ENCODE peak calls at places on chromosomes 5 and 9, in ten cellular contexts. One of them, this sample, is unnamed.

GRCh38 chr9:17837931-17838330 is 259.1 kb downstream of the SH3GL2 start:
- DNase-seq in OCI-LY7: no peak
- DNase-seq in lower lobe of right lung: no peak
- DNase-seq in aorta: no peak
- DNase-seq in right atrium auricular region: no peak
- DNase-seq in mesendoderm: peak; percentile 79
- DNase-seq in CD4-positive, alpha-beta memory T cell: no peak
- DNase-seq in heart right ventricle: no peak
- DNase-seq in fibroblast of lung: no peak
- DNase-seq in PC-3: peak; percentile 18
- DNase-seq in this sample: no peak

GRCh38 chr5:114319821-114320220 is 42.0 kb upstream of the KCNN2 start:
- DNase-seq in OCI-LY7: no peak
- DNase-seq in lower lobe of right lung: no peak
- DNase-seq in aorta: no peak
- DNase-seq in right atrium auricular region: no peak
- DNase-seq in mesendoderm: no peak
- DNase-seq in CD4-positive, alpha-beta memory T cell: no peak
- DNase-seq in heart right ventricle: no peak
- DNase-seq in fibroblast of lung: no peak
- DNase-seq in PC-3: no peak
- DNase-seq in this sample: no peak

GRCh38 chr5:105885266-105885665 is 1785.5 kb downstream of the EFNA5 start:
- DNase-seq in OCI-LY7: no peak
- DNase-seq in lower lobe of right lung: no peak
- DNase-seq in aorta: no peak
- DNase-seq in right atrium auricular region: no peak
- DNase-seq in mesendoderm: peak; percentile 50
- DNase-seq in CD4-positive, alpha-beta memory T cell: no peak
- DNase-seq in heart right ventricle: no peak
- DNase-seq in fibroblast of lung: peak; percentile 31
- DNase-seq in PC-3: peak; percentile 38
- DNase-seq in this sample: no peak

GRCh38 chr9:78769684-78770083 is 472.8 kb downstream of the PSAT1 start:
- DNase-seq in OCI-LY7: no peak
- DNase-seq in lower lobe of right lung: no peak
- DNase-seq in aorta: no peak
- DNase-seq in right atrium auricular region: no peak
- DNase-seq in mesendoderm: no peak
- DNase-seq in CD4-positive, alpha-beta memory T cell: no peak
- DNase-seq in heart right ventricle: no peak
- DNase-seq in fibroblast of lung: no peak
- DNase-seq in PC-3: no peak
- DNase-seq in this sample: no peak

GRCh38 chr5:68478306-68479091 is 262.9 kb downstream of the PIK3R1 start:
- DNase-seq in OCI-LY7: no peak
- DNase-seq in lower lobe of right lung: no peak
- DNase-seq in aorta: no peak
- DNase-seq in right atrium auricular region: no peak
- DNase-seq in mesendoderm: no peak
- DNase-seq in CD4-positive, alpha-beta memory T cell: no peak
- DNase-seq in heart right ventricle: no peak
- DNase-seq in fibroblast of lung: peak; percentile 62
- DNase-seq in PC-3: no peak
- DNase-seq in this sample: no peak

GRCh38 chr9:133895335-133895734 is 96.8 kb downstream of the VAV2 start:
- DNase-seq in OCI-LY7: no peak
- DNase-seq in lower lobe of right lung: no peak
- DNase-seq in aorta: no peak
- DNase-seq in right atrium auricular region: no peak
- DNase-seq in mesendoderm: no peak
- DNase-seq in CD4-positive, alpha-beta memory T cell: no peak
- DNase-seq in heart right ventricle: no peak
- DNase-seq in fibroblast of lung: no peak
- DNase-seq in PC-3: no peak
- DNase-seq in this sample: no peak

GRCh38 chr9:95157491-95158151 is 159.9 kb downstream of the FANCC start:
- DNase-seq in OCI-LY7: no peak
- DNase-seq in lower lobe of right lung: no peak
- DNase-seq in aorta: no peak
- DNase-seq in right atrium auricular region: peak; percentile 78
- DNase-seq in mesendoderm: no peak
- DNase-seq in CD4-positive, alpha-beta memory T cell: no peak
- DNase-seq in heart right ventricle: peak; percentile 74
- DNase-seq in fibroblast of lung: peak; percentile 92
- DNase-seq in PC-3: peak; percentile 15
- DNase-seq in this sample: peak; percentile 85

GRCh38 chr5:157280927-157281326 is 15.0 kb downstream of the CYFIP2 start:
- DNase-seq in OCI-LY7: no peak
- DNase-seq in lower lobe of right lung: no peak
- DNase-seq in aorta: no peak
- DNase-seq in right atrium auricular region: no peak
- DNase-seq in mesendoderm: no peak
- DNase-seq in CD4-positive, alpha-beta memory T cell: no peak
- DNase-seq in heart right ventricle: no peak
- DNase-seq in fibroblast of lung: peak; percentile 65
- DNase-seq in PC-3: no peak
- DNase-seq in this sample: peak; percentile 22

GRCh38 chr5:14428302-14429081 is 153.1 kb upstream of the OTULINL start:
- DNase-seq in OCI-LY7: no peak
- DNase-seq in lower lobe of right lung: no peak
- DNase-seq in aorta: no peak
- DNase-seq in right atrium auricular region: no peak
- DNase-seq in mesendoderm: peak; percentile 35
- DNase-seq in CD4-positive, alpha-beta memory T cell: no peak
- DNase-seq in heart right ventricle: no peak
- DNase-seq in fibroblast of lung: peak; percentile 80
- DNase-seq in PC-3: peak; percentile 60
- DNase-seq in this sample: peak; percentile 64

GRCh38 chr9:112203536-112203935 is 28.4 kb upstream of the SUSD1 start:
- DNase-seq in OCI-LY7: no peak
- DNase-seq in lower lobe of right lung: no peak
- DNase-seq in aorta: no peak
- DNase-seq in right atrium auricular region: no peak
- DNase-seq in mesendoderm: no peak
- DNase-seq in CD4-positive, alpha-beta memory T cell: no peak
- DNase-seq in heart right ventricle: no peak
- DNase-seq in fibroblast of lung: peak; percentile 77
- DNase-seq in PC-3: peak; percentile 33
- DNase-seq in this sample: peak; percentile 22

GRCh38 chr5:113162770-113163169 is 186.2 kb downstream of the DCP2 start:
- DNase-seq in OCI-LY7: no peak
- DNase-seq in lower lobe of right lung: no peak
- DNase-seq in aorta: no peak
- DNase-seq in right atrium auricular region: no peak
- DNase-seq in mesendoderm: no peak
- DNase-seq in CD4-positive, alpha-beta memory T cell: no peak
- DNase-seq in heart right ventricle: no peak
- DNase-seq in fibroblast of lung: peak; percentile 80
- DNase-seq in PC-3: peak; percentile 45
- DNase-seq in this sample: no peak

GRCh38 chr9:130226112-130226511 is 39.4 kb upstream of the HMCN2 start:
- DNase-seq in OCI-LY7: no peak
- DNase-seq in lower lobe of right lung: peak; percentile 28
- DNase-seq in aorta: peak; percentile 28
- DNase-seq in right atrium auricular region: no peak
- DNase-seq in mesendoderm: no peak
- DNase-seq in CD4-positive, alpha-beta memory T cell: no peak
- DNase-seq in heart right ventricle: no peak
- DNase-seq in fibroblast of lung: no peak
- DNase-seq in PC-3: no peak
- DNase-seq in this sample: no peak

GRCh38 chr5:3200356-3200755 is 395.3 kb upstream of the IRX1 start:
- DNase-seq in OCI-LY7: no peak
- DNase-seq in lower lobe of right lung: no peak
- DNase-seq in aorta: no peak
- DNase-seq in right atrium auricular region: no peak
- DNase-seq in mesendoderm: no peak
- DNase-seq in CD4-positive, alpha-beta memory T cell: no peak
- DNase-seq in heart right ventricle: no peak
- DNase-seq in fibroblast of lung: no peak
- DNase-seq in PC-3: no peak
- DNase-seq in this sample: no peak

GRCh38 chr5:3197237-3197636 is 398.4 kb upstream of the IRX1 start:
- DNase-seq in OCI-LY7: no peak
- DNase-seq in lower lobe of right lung: no peak
- DNase-seq in aorta: no peak
- DNase-seq in right atrium auricular region: no peak
- DNase-seq in mesendoderm: peak; percentile 45
- DNase-seq in CD4-positive, alpha-beta memory T cell: no peak
- DNase-seq in heart right ventricle: no peak
- DNase-seq in fibroblast of lung: no peak
- DNase-seq in PC-3: no peak
- DNase-seq in this sample: no peak

GRCh38 chr5:3199941-3200340 is 395.7 kb upstream of the IRX1 start:
- DNase-seq in OCI-LY7: no peak
- DNase-seq in lower lobe of right lung: no peak
- DNase-seq in aorta: no peak
- DNase-seq in right atrium auricular region: no peak
- DNase-seq in mesendoderm: peak; percentile 21
- DNase-seq in CD4-positive, alpha-beta memory T cell: no peak
- DNase-seq in heart right ventricle: no peak
- DNase-seq in fibroblast of lung: no peak
- DNase-seq in PC-3: no peak
- DNase-seq in this sample: no peak

GRCh38 chr5:3195991-3196390 is 399.6 kb upstream of the IRX1 start:
- DNase-seq in OCI-LY7: no peak
- DNase-seq in lower lobe of right lung: no peak
- DNase-seq in aorta: no peak
- DNase-seq in right atrium auricular region: no peak
- DNase-seq in mesendoderm: peak; percentile 63
- DNase-seq in CD4-positive, alpha-beta memory T cell: no peak
- DNase-seq in heart right ventricle: no peak
- DNase-seq in fibroblast of lung: no peak
- DNase-seq in PC-3: no peak
- DNase-seq in this sample: no peak

DNA sequence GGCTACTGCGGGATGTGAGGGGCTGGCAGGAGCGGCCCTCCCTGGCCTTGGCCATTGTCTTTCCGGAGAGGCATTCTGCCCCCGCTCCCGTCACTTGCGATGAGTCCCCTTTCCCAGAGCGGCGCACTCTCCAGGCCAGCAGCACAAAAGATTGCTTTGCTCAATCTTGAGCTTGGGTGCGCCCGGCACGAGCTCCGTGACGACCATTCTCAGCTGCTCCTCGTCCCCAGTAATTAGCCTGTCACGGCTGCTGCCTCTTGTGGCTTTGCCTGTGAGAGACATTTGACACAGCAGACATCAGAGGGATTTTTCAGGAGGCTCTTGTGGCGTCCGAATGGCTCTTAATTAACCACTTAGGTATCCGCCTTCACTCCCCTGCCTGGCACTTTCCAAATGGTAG is 397.9 kb upstream of the IRX1 start:
- DNase-seq in OCI-LY7: no peak
- DNase-seq in lower lobe of right lung: no peak
- DNase-seq in aorta: no peak
- DNase-seq in right atrium auricular region: no peak
- DNase-seq in mesendoderm: peak; percentile 80
- DNase-seq in CD4-positive, alpha-beta memory T cell: no peak
- DNase-seq in heart right ventricle: no peak
- DNase-seq in fibroblast of lung: no peak
- DNase-seq in PC-3: no peak
- DNase-seq in this sample: no peak
- H3K4me3 ChIP-seq in OCI-LY7: no peak overlapping the region
- H3K4me3 ChIP-seq in lower lobe of right lung: no peak overlapping the region
- H3K4me3 ChIP-seq in aorta: no peak overlapping the region
- H3K4me3 ChIP-seq in right atrium auricular region: no peak overlapping the region
- H3K4me3 ChIP-seq in mesendoderm: peak overlapping the region; percentile 31
- H3K4me3 ChIP-seq in CD4-positive, alpha-beta memory T cell: no peak overlapping the region
- H3K4me3 ChIP-seq in heart right ventricle: no peak overlapping the region
- H3K4me3 ChIP-seq in fibroblast of lung: no peak overlapping the region
- H3K4me3 ChIP-seq in PC-3: no peak overlapping the region
- H3K4me3 ChIP-seq in this sample: no peak overlapping the region

DNA sequence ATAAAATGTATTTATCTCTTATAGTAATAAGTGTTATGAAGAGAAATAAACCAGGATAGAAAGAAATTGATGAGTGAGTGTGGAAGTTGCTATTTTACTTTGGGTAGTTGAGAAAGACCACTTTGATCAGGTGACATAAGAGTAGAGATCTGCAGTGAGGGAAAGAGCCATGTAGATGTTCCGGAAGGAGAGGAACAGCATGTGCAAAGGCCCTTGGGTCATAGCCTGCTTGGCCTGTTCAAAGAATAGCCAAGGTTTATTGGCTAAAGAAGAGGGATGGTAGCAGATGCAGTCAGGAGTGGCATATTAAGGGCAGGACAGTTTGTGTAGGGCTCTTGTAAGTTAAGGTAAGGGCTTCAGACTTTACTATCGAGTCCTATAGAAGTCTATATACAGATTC is 3.2 kb downstream of the BTF3 start:
- DNase-seq in OCI-LY7: no peak
- DNase-seq in lower lobe of right lung: no peak
- DNase-seq in aorta: no peak
- DNase-seq in right atrium auricular region: no peak
- DNase-seq in mesendoderm: no peak
- DNase-seq in CD4-positive, alpha-beta memory T cell: no peak
- DNase-seq in heart right ventricle: no peak
- DNase-seq in fibroblast of lung: no peak
- DNase-seq in PC-3: no peak
- DNase-seq in this sample: no peak
- H3K36me3 ChIP-seq in OCI-LY7: peaks cover 78% of the 10 kb centered on the region
- H3K36me3 ChIP-seq in lower lobe of right lung: peaks cover 52% of the 10 kb centered on the region
- H3K36me3 ChIP-seq in aorta: peaks cover 10% of the 10 kb centered on the region
- H3K36me3 ChIP-seq in right atrium auricular region: peaks cover 51% of the 10 kb centered on the region
- H3K36me3 ChIP-seq in mesendoderm: peaks cover 4% of the 10 kb centered on the region
- H3K36me3 ChIP-seq in CD4-positive, alpha-beta memory T cell: peaks cover 40% of the 10 kb centered on the region
- H3K36me3 ChIP-seq in heart right ventricle: peaks cover 37% of the 10 kb centered on the region
- H3K36me3 ChIP-seq in fibroblast of lung: peaks cover 11% of the 10 kb centered on the region
- H3K36me3 ChIP-seq in PC-3: peaks cover 60% of the 10 kb centered on the region
- H3K36me3 ChIP-seq in this sample: peaks cover 31% of the 10 kb centered on the region

GRCh38 chr5:93572101-93572772 is 8.8 kb downstream of the NR2F1-AS1 start:
- DNase-seq in OCI-LY7: no peak
- DNase-seq in lower lobe of right lung: no peak
- DNase-seq in aorta: no peak
- DNase-seq in right atrium auricular region: no peak
- DNase-seq in mesendoderm: no peak
- DNase-seq in CD4-positive, alpha-beta memory T cell: no peak
- DNase-seq in heart right ventricle: no peak
- DNase-seq in fibroblast of lung: no peak
- DNase-seq in PC-3: no peak
- DNase-seq in this sample: no peak
- H3K4me3 ChIP-seq in OCI-LY7: no peak overlapping the region
- H3K4me3 ChIP-seq in lower lobe of right lung: no peak overlapping the region
- H3K4me3 ChIP-seq in aorta: no peak overlapping the region
- H3K4me3 ChIP-seq in right atrium auricular region: peak overlapping the region; percentile 36
- H3K4me3 ChIP-seq in mesendoderm: no peak overlapping the region
- H3K4me3 ChIP-seq in CD4-positive, alpha-beta memory T cell: no peak overlapping the region
- H3K4me3 ChIP-seq in heart right ventricle: peak overlapping the region; percentile 24
- H3K4me3 ChIP-seq in fibroblast of lung: no peak overlapping the region
- H3K4me3 ChIP-seq in PC-3: no peak overlapping the region
- H3K4me3 ChIP-seq in this sample: peak overlapping the region; percentile 41

DNA sequence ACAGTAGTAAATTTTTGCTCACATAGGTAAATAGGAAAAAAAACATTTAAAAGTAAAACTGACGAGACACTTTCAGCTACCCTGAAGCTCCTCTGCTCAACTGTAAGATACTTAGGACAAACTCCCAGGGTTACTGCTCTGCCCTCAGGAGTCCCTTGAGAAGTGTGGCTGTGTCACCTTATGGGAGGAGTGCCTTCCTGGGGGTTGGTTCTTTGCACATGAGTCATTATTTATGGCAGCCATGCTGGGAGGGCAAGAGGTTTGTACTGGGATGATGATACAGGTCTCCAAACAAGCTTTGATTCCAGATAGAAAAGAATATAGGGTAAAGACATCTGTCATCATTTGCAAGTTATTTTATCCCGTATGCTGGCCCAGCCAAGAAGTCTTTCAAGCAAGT is 45.9 kb downstream of the TTC1 start:
- DNase-seq in OCI-LY7: no peak
- DNase-seq in lower lobe of right lung: no peak
- DNase-seq in aorta: no peak
- DNase-seq in right atrium auricular region: no peak
- DNase-seq in mesendoderm: peak; percentile 24
- DNase-seq in CD4-positive, alpha-beta memory T cell: no peak
- DNase-seq in heart right ventricle: no peak
- DNase-seq in fibroblast of lung: peak; percentile 39
- DNase-seq in PC-3: peak; percentile 66
- DNase-seq in this sample: peak; percentile 53
- H3K36me3 ChIP-seq in OCI-LY7: peaks cover 79% of the 10 kb centered on the region
- H3K36me3 ChIP-seq in lower lobe of right lung: peaks cover 99% of the 10 kb centered on the region
- H3K36me3 ChIP-seq in aorta: peaks cover 8% of the 10 kb centered on the region
- H3K36me3 ChIP-seq in right atrium auricular region: peaks cover 64% of the 10 kb centered on the region
- H3K36me3 ChIP-seq in mesendoderm: no peaks in the 10 kb centered on the region
- H3K36me3 ChIP-seq in CD4-positive, alpha-beta memory T cell: peaks cover 52% of the 10 kb centered on the region
- H3K36me3 ChIP-seq in heart right ventricle: peaks cover 44% of the 10 kb centered on the region
- H3K36me3 ChIP-seq in fibroblast of lung: no peaks in the 10 kb centered on the region
- H3K36me3 ChIP-seq in PC-3: peaks cover 57% of the 10 kb centered on the region
- H3K36me3 ChIP-seq in this sample: peaks cover 20% of the 10 kb centered on the region